ENCODE peak calls at places on chromosomes 11 and 22, in nine cellular contexts. One of them, this sample, is unnamed.
A peak's percentile ranks its signal among the peaks of the same experiment; 100 is the strongest.

GRCh38 chr22:22888509-22889353 is 1.1 kb downstream of the IGLL5 start:
- DNase-seq in transverse colon: no peak
- DNase-seq in fibroblast of lung: no peak
- DNase-seq in NCI-H748 treated with DMSO at 0.1 percent for 48 hours: no peak
- DNase-seq in fibroblast of the aortic adventitia: no peak
- DNase-seq in GM23248: no peak
- DNase-seq in AG10803: no peak
- DNase-seq in NCI-H1092: no peak
- DNase-seq in SK-N-SH: no peak
- DNase-seq in this sample: no peak

GRCh38 chr22:37563153-37564081 is 3.1 kb downstream of the CDC42EP1 start:
- DNase-seq in transverse colon: peak; percentile 77
- DNase-seq in fibroblast of lung: peak; percentile 91
- DNase-seq in NCI-H748 treated with DMSO at 0.1 percent for 48 hours: no peak
- DNase-seq in fibroblast of the aortic adventitia: peak; percentile 94
- DNase-seq in GM23248: peak; percentile 98
- DNase-seq in AG10803: peak; percentile 94
- DNase-seq in NCI-H1092: no peak
- DNase-seq in SK-N-SH: no peak
- DNase-seq in this sample: peak; percentile 94

GRCh38 chr11:7571640-7572000 is 57.8 kb downstream of the PPFIBP2 start:
- DNase-seq in transverse colon: peak; percentile 82
- DNase-seq in fibroblast of lung: peak; percentile 75
- DNase-seq in NCI-H748 treated with DMSO at 0.1 percent for 48 hours: peak; percentile 29
- DNase-seq in fibroblast of the aortic adventitia: peak; percentile 82
- DNase-seq in GM23248: peak; percentile 83
- DNase-seq in AG10803: peak; percentile 66
- DNase-seq in NCI-H1092: peak; percentile 32
- DNase-seq in SK-N-SH: peak; percentile 70
- DNase-seq in this sample: peak; percentile 83

GRCh38 chr11:50071584-50072225 is 39.0 kb downstream of the OR4C45 start:
- DNase-seq in transverse colon: no peak
- DNase-seq in fibroblast of lung: no peak
- DNase-seq in NCI-H748 treated with DMSO at 0.1 percent for 48 hours: no peak
- DNase-seq in fibroblast of the aortic adventitia: no peak
- DNase-seq in GM23248: no peak
- DNase-seq in AG10803: no peak
- DNase-seq in NCI-H1092: no peak
- DNase-seq in SK-N-SH: no peak
- DNase-seq in this sample: no peak

GRCh38 chr11:2687782-2688191 is 12.0 kb downstream of the KCNQ1OT1 start:
- DNase-seq in transverse colon: no peak
- DNase-seq in fibroblast of lung: no peak
- DNase-seq in NCI-H748 treated with DMSO at 0.1 percent for 48 hours: no peak
- DNase-seq in fibroblast of the aortic adventitia: no peak
- DNase-seq in GM23248: no peak
- DNase-seq in AG10803: no peak
- DNase-seq in NCI-H1092: no peak
- DNase-seq in SK-N-SH: no peak
- DNase-seq in this sample: no peak

GRCh38 chr22:32579533-32580220 is 105.1 kb downstream of the FBXO7 start:
- DNase-seq in transverse colon: no peak
- DNase-seq in fibroblast of lung: peak; percentile 95
- DNase-seq in NCI-H748 treated with DMSO at 0.1 percent for 48 hours: no peak
- DNase-seq in fibroblast of the aortic adventitia: no peak
- DNase-seq in GM23248: peak; percentile 50
- DNase-seq in AG10803: peak; percentile 42
- DNase-seq in NCI-H1092: no peak
- DNase-seq in SK-N-SH: no peak
- DNase-seq in this sample: peak; percentile 37

GRCh38 chr11:45180158-45180887 is 33.9 kb downstream of the PRDM11 start:
- DNase-seq in transverse colon: peak; percentile 73
- DNase-seq in fibroblast of lung: no peak
- DNase-seq in NCI-H748 treated with DMSO at 0.1 percent for 48 hours: no peak
- DNase-seq in fibroblast of the aortic adventitia: no peak
- DNase-seq in GM23248: peak; percentile 57
- DNase-seq in AG10803: no peak
- DNase-seq in NCI-H1092: peak; percentile 52
- DNase-seq in SK-N-SH: peak; percentile 94
- DNase-seq in this sample: peak; percentile 84

GRCh38 chr11:70398834-70399680 is 728 bp downstream of the CTTN start:
- DNase-seq in transverse colon: peak; percentile 26
- DNase-seq in fibroblast of lung: no peak
- DNase-seq in NCI-H748 treated with DMSO at 0.1 percent for 48 hours: no peak
- DNase-seq in fibroblast of the aortic adventitia: no peak
- DNase-seq in GM23248: no peak
- DNase-seq in AG10803: no peak
- DNase-seq in NCI-H1092: no peak
- DNase-seq in SK-N-SH: peak; percentile 53
- DNase-seq in this sample: no peak

GRCh38 chr11:120057595-120058581 is 80.0 kb downstream of the TRIM29 start:
- DNase-seq in transverse colon: peak; percentile 25
- DNase-seq in fibroblast of lung: no peak
- DNase-seq in NCI-H748 treated with DMSO at 0.1 percent for 48 hours: no peak
- DNase-seq in fibroblast of the aortic adventitia: peak; percentile 18
- DNase-seq in GM23248: peak; percentile 78
- DNase-seq in AG10803: peak; percentile 42
- DNase-seq in NCI-H1092: no peak
- DNase-seq in SK-N-SH: no peak
- DNase-seq in this sample: peak; percentile 65

GRCh38 chr11:126716456-126717083 is 284.0 kb downstream of the KIRREL3 start:
- DNase-seq in transverse colon: peak; percentile 55
- DNase-seq in fibroblast of lung: peak; percentile 13
- DNase-seq in NCI-H748 treated with DMSO at 0.1 percent for 48 hours: peak; percentile 41
- DNase-seq in fibroblast of the aortic adventitia: peak; percentile 31
- DNase-seq in GM23248: peak; percentile 47
- DNase-seq in AG10803: peak; percentile 37
- DNase-seq in NCI-H1092: peak; percentile 24
- DNase-seq in SK-N-SH: peak; percentile 75
- DNase-seq in this sample: peak; percentile 51

GRCh38 chr11:130211144-130211543 is 51.6 kb downstream of the ST14 start:
- DNase-seq in transverse colon: no peak
- DNase-seq in fibroblast of lung: no peak
- DNase-seq in NCI-H748 treated with DMSO at 0.1 percent for 48 hours: no peak
- DNase-seq in fibroblast of the aortic adventitia: no peak
- DNase-seq in GM23248: no peak
- DNase-seq in AG10803: no peak
- DNase-seq in NCI-H1092: no peak
- DNase-seq in SK-N-SH: no peak
- DNase-seq in this sample: peak; percentile 7

GRCh38 chr11:64013141-64013896 is 22.4 kb upstream of the FLRT1 start:
- DNase-seq in transverse colon: no peak
- DNase-seq in fibroblast of lung: no peak
- DNase-seq in NCI-H748 treated with DMSO at 0.1 percent for 48 hours: no peak
- DNase-seq in fibroblast of the aortic adventitia: no peak
- DNase-seq in GM23248: no peak
- DNase-seq in AG10803: no peak
- DNase-seq in NCI-H1092: no peak
- DNase-seq in SK-N-SH: no peak
- DNase-seq in this sample: no peak

GRCh38 chr11:120651396-120651795 is 139.8 kb downstream of the GRIK4 start:
- DNase-seq in transverse colon: no peak
- DNase-seq in fibroblast of lung: no peak
- DNase-seq in NCI-H748 treated with DMSO at 0.1 percent for 48 hours: no peak
- DNase-seq in fibroblast of the aortic adventitia: no peak
- DNase-seq in GM23248: no peak
- DNase-seq in AG10803: no peak
- DNase-seq in NCI-H1092: no peak
- DNase-seq in SK-N-SH: no peak
- DNase-seq in this sample: no peak

GRCh38 chr11:118511576-118511975 is 15.7 kb upstream of the TTC36 start:
- DNase-seq in transverse colon: no peak
- DNase-seq in fibroblast of lung: no peak
- DNase-seq in NCI-H748 treated with DMSO at 0.1 percent for 48 hours: no peak
- DNase-seq in fibroblast of the aortic adventitia: no peak
- DNase-seq in GM23248: no peak
- DNase-seq in AG10803: no peak
- DNase-seq in NCI-H1092: no peak
- DNase-seq in SK-N-SH: no peak
- DNase-seq in this sample: no peak

GRCh38 chr22:31144223-31144622 is 3.9 kb upstream of the PLA2G3 start:
- DNase-seq in transverse colon: no peak
- DNase-seq in fibroblast of lung: peak; percentile 23
- DNase-seq in NCI-H748 treated with DMSO at 0.1 percent for 48 hours: no peak
- DNase-seq in fibroblast of the aortic adventitia: no peak
- DNase-seq in GM23248: peak; percentile 60
- DNase-seq in AG10803: peak; percentile 36
- DNase-seq in NCI-H1092: no peak
- DNase-seq in SK-N-SH: no peak
- DNase-seq in this sample: no peak

GRCh38 chr22:46963672-46964545 is 201.5 kb downstream of the TBC1D22A start:
- DNase-seq in transverse colon: no peak
- DNase-seq in fibroblast of lung: no peak
- DNase-seq in NCI-H748 treated with DMSO at 0.1 percent for 48 hours: peak; percentile 72
- DNase-seq in fibroblast of the aortic adventitia: no peak
- DNase-seq in GM23248: no peak
- DNase-seq in AG10803: no peak
- DNase-seq in NCI-H1092: peak; percentile 60
- DNase-seq in SK-N-SH: no peak
- DNase-seq in this sample: no peak

GRCh38 chr11:101715281-101715680 is 131.5 kb upstream of the TRPC6 start:
- DNase-seq in transverse colon: no peak
- DNase-seq in fibroblast of lung: peak; percentile 55
- DNase-seq in NCI-H748 treated with DMSO at 0.1 percent for 48 hours: no peak
- DNase-seq in fibroblast of the aortic adventitia: no peak
- DNase-seq in GM23248: no peak
- DNase-seq in AG10803: no peak
- DNase-seq in NCI-H1092: no peak
- DNase-seq in SK-N-SH: no peak
- DNase-seq in this sample: no peak

GRCh38 chr11:121466063-121466794 is 13.5 kb upstream of the SORL1-AS1 start:
- DNase-seq in transverse colon: peak; percentile 95
- DNase-seq in fibroblast of lung: peak; percentile 93
- DNase-seq in NCI-H748 treated with DMSO at 0.1 percent for 48 hours: peak; percentile 72
- DNase-seq in fibroblast of the aortic adventitia: peak; percentile 90
- DNase-seq in GM23248: peak; percentile 99
- DNase-seq in AG10803: peak; percentile 93
- DNase-seq in NCI-H1092: peak; percentile 74
- DNase-seq in SK-N-SH: peak; percentile 79
- DNase-seq in this sample: peak; percentile 95

GRCh38 chr11:88402784-88403183 is 65.2 kb upstream of the CTSC start:
- DNase-seq in transverse colon: no peak
- DNase-seq in fibroblast of lung: peak; percentile 18
- DNase-seq in NCI-H748 treated with DMSO at 0.1 percent for 48 hours: no peak
- DNase-seq in fibroblast of the aortic adventitia: no peak
- DNase-seq in GM23248: peak; percentile 75
- DNase-seq in AG10803: peak; percentile 37
- DNase-seq in NCI-H1092: no peak
- DNase-seq in SK-N-SH: no peak
- DNase-seq in this sample: peak; percentile 32

GRCh38 chr11:27319065-27319464 is 44.0 kb downstream of the CCDC34 start:
- DNase-seq in transverse colon: no peak
- DNase-seq in fibroblast of lung: no peak
- DNase-seq in NCI-H748 treated with DMSO at 0.1 percent for 48 hours: no peak
- DNase-seq in fibroblast of the aortic adventitia: peak; percentile 58
- DNase-seq in GM23248: peak; percentile 86
- DNase-seq in AG10803: peak; percentile 77
- DNase-seq in NCI-H1092: no peak
- DNase-seq in SK-N-SH: no peak
- DNase-seq in this sample: peak; percentile 76

GRCh38 chr11:19573666-19574065 is 139.0 kb upstream of the NAV2 start:
- DNase-seq in transverse colon: no peak
- DNase-seq in fibroblast of lung: no peak
- DNase-seq in NCI-H748 treated with DMSO at 0.1 percent for 48 hours: no peak
- DNase-seq in fibroblast of the aortic adventitia: no peak
- DNase-seq in GM23248: no peak
- DNase-seq in AG10803: no peak
- DNase-seq in NCI-H1092: peak; percentile 32
- DNase-seq in SK-N-SH: no peak
- DNase-seq in this sample: no peak

GRCh38 chr11:69812927-69813326 is 6.3 kb downstream of the FGF3 start:
- DNase-seq in transverse colon: no peak
- DNase-seq in fibroblast of lung: no peak
- DNase-seq in NCI-H748 treated with DMSO at 0.1 percent for 48 hours: no peak
- DNase-seq in fibroblast of the aortic adventitia: no peak
- DNase-seq in GM23248: no peak
- DNase-seq in AG10803: no peak
- DNase-seq in NCI-H1092: no peak
- DNase-seq in SK-N-SH: no peak
- DNase-seq in this sample: no peak

GRCh38 chr22:49403102-49403501 is 424.6 kb downstream of the BRD1 start:
- DNase-seq in transverse colon: no peak
- DNase-seq in fibroblast of lung: no peak
- DNase-seq in NCI-H748 treated with DMSO at 0.1 percent for 48 hours: no peak
- DNase-seq in fibroblast of the aortic adventitia: no peak
- DNase-seq in GM23248: no peak
- DNase-seq in AG10803: no peak
- DNase-seq in NCI-H1092: no peak
- DNase-seq in SK-N-SH: no peak
- DNase-seq in this sample: no peak

GRCh38 chr11:95676280-95676679 is 113.3 kb downstream of the FAM76B start:
- DNase-seq in transverse colon: no peak
- DNase-seq in fibroblast of lung: no peak
- DNase-seq in NCI-H748 treated with DMSO at 0.1 percent for 48 hours: no peak
- DNase-seq in fibroblast of the aortic adventitia: no peak
- DNase-seq in GM23248: no peak
- DNase-seq in AG10803: no peak
- DNase-seq in NCI-H1092: no peak
- DNase-seq in SK-N-SH: no peak
- DNase-seq in this sample: no peak